ENCODE peak calls at places on chromosomes 1 and 21, in five cellular contexts. A is K562, C is OCI-LY7, N is IMR-90, B is neural progenitor cell. I is an unnamed sample.

GRCh38 chr1:18309552-18310155 is 171.1 kb upstream of the KLHDC7A start:
- DNase-seq in A (no peak), C (no peak), N (no peak), B (no peak), I (no peak)

GRCh38 chr1:115076384-115076906 is 12.9 kb downstream of the TSPAN2 start:
- DNase-seq in A (no peak), C (no peak), N (peak), B (no peak), I (no peak)

GRCh38 chr1:151831605-151832004 is at the start of gene RORC:
- DNase-seq in A (no peak), C (no peak), N (no peak), B (no peak), I (no peak)

GRCh38 chr1:45035631-45036301 is 23.7 kb downstream of the UROD start:
- DNase-seq in A (peak), C (no peak), N (no peak), B (no peak), I (no peak)

GRCh38 chr1:110606784-110607662 is 865 bp upstream of the KCNA2 start:
- DNase-seq in A (peak), C (no peak), N (no peak), B (peak), I (no peak)

GRCh38 chr1:84037758-84038611 is 39.1 kb upstream of the TTLL7 start:
- DNase-seq in A (no peak), C (peak), N (no peak), B (no peak), I (no peak)

GRCh38 chr1:41751804-41752513 is 166.8 kb downstream of the HIVEP3 start:
- DNase-seq in A (no peak), C (peak), N (peak), B (no peak), I (peak)

GRCh38 chr1:202283991-202284390 is 57.7 kb downstream of the UBE2T start:
- DNase-seq in A (no peak), C (no peak), N (peak), B (no peak), I (no peak)

GRCh38 chr1:19342077-19342775 is 30.1 kb downstream of the SLC66A1 start:
- DNase-seq in A (no peak), C (no peak), N (no peak), B (no peak), I (no peak)

GRCh38 chr1:243917177-243917862 is 67.3 kb upstream of the AKT3 start:
- DNase-seq in A (no peak), C (no peak), N (peak), B (peak), I (no peak)
- H3K4me2 ChIP-seq in A (no peak), C (no peak), N (peak), B (peak), I (peak)

GRCh38 chr1:21913258-21913657 is 23.9 kb downstream of the HSPG2 start:
- DNase-seq in A (no peak), C (no peak), N (no peak), B (no peak), I (no peak)

GRCh38 chr1:21910528-21911204 is 26.4 kb downstream of the HSPG2 start:
- DNase-seq in A (no peak), C (no peak), N (no peak), B (no peak), I (no peak)

GRCh38 chr1:21911205-21912001 is 25.7 kb downstream of the HSPG2 start:
- DNase-seq in A (peak), C (no peak), N (no peak), B (no peak), I (no peak)

GRCh38 chr1:21913763-21914162 is 23.3 kb downstream of the HSPG2 start:
- DNase-seq in A (no peak), C (no peak), N (no peak), B (no peak), I (no peak)

GRCh38 chr1:21912038-21912758 is 24.9 kb downstream of the HSPG2 start:
- DNase-seq in A (no peak), C (no peak), N (no peak), B (no peak), I (no peak)
- H3K4me2 ChIP-seq in A (no peak), C (no peak), N (no peak), B (no peak), I (no peak)

DNA sequence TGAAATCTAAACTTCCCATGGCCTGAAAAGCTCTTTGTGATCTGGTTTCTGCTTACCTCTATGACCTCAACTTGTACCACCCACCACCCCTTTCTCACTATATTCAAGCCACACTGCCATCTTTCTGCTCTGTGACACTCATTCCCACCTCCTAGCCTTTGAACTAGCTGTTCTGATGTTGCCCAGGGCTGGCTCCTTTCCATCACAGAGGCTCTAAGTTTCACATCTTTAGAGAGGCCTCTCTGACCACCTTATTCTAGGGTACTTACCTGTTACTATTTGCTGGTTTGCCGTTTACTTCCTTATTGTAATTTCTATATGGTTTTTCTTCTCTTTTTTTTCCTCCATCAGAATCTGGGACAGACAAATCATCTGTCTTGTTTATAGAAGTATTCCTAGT is 4.3 kb downstream of the MPZL1 start:
- DNase-seq in A (no peak), C (no peak), N (no peak), B (no peak), I (no peak)
- H3K4me2 ChIP-seq in A (no peak), C (peak), N (peak), B (peak), I (peak)

GRCh38 chr1:65441464-65441863 is 21.0 kb downstream of the LEPR start:
- DNase-seq in A (no peak), C (no peak), N (no peak), B (no peak), I (no peak)
- H3K4me2 ChIP-seq in A (no peak), C (no peak), N (no peak), B (no peak), I (no peak)

DNA sequence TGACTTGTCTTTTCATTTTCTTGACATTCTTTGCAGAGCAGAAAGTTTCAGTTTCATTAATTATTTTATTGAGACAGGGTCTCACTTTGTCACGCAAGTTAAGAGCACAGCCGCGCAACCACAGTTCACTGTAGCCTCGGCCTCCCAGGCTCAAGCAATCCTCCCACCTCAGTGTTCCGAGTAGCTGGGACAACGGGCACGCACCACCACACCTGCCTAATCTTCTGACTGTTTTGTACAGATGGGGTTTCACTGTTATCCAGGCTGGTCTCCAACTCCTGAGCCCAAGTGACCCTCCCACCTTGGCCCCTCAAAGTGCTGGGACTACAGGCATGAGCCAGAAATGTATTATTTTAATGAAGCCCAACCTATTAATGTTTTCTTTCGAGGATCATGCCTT is 3.0 kb upstream of the SPATC1L start:
- DNase-seq in A (no peak), C (no peak), N (no peak), B (no peak), I (no peak)
- H3K4me2 ChIP-seq in A (no peak), C (no peak), N (no peak), B (no peak), I (no peak)

GRCh38 chr1:90394247-90394646 is 322.9 kb downstream of the BARHL2 start:
- DNase-seq in A (no peak), C (no peak), N (no peak), B (no peak), I (no peak)

GRCh38 chr1:90396917-90397316 is 320.2 kb downstream of the BARHL2 start:
- DNase-seq in A (no peak), C (no peak), N (no peak), B (no peak), I (no peak)

GRCh38 chr1:90387825-90388224 is 329.3 kb downstream of the BARHL2 start:
- DNase-seq in A (no peak), C (no peak), N (no peak), B (peak), I (no peak)

GRCh38 chr1:90391116-90391515 is 326.0 kb downstream of the BARHL2 start:
- DNase-seq in A (no peak), C (no peak), N (peak), B (peak), I (no peak)

GRCh38 chr1:90393025-90393424 is 324.1 kb downstream of the BARHL2 start:
- DNase-seq in A (no peak), C (no peak), N (peak), B (no peak), I (no peak)
- H3K4me2 ChIP-seq in A (no peak), C (no peak), N (no peak), B (no peak), I (no peak)

GRCh38 chr21:35908311-35909078 is 151.8 kb downstream of the SETD4 start:
- DNase-seq in A (no peak), C (no peak), N (no peak), B (peak), I (no peak)

GRCh38 chr21:35911412-35912191 is 148.7 kb downstream of the SETD4 start:
- DNase-seq in A (no peak), C (no peak), N (no peak), B (peak), I (no peak)

GRCh38 chr21:35906587-35906986 is 153.7 kb downstream of the SETD4 start:
- DNase-seq in A (no peak), C (no peak), N (no peak), B (no peak), I (no peak)

GRCh38 chr21:35905973-35906357 is 154.4 kb downstream of the SETD4 start:
- DNase-seq in A (no peak), C (no peak), N (no peak), B (no peak), I (no peak)

GRCh38 chr21:35909456-35910178 is 150.7 kb downstream of the SETD4 start:
- DNase-seq in A (peak), C (no peak), N (peak), B (no peak), I (no peak)
- H3K4me2 ChIP-seq in A (no peak), C (no peak), N (no peak), B (no peak), I (no peak)

I was measured in GM12878.